ENCODE peak calls at places on chromosomes 7 and 10, in ten cellular contexts. F is brain microvascular endothelial cell; M is EH; P is stimulated activated CD8-positive, alpha-beta memory T cell treated with anti-CD3 and anti-CD28 coated beads, Interleukin-4, amount 100 ng/mL, for 4 hours; O is uterus; S is AML-193; X is H4; W is activated naive CD4-positive, alpha-beta T cell treated with Interleukin-2 at 50 U/mL for 16 hours; L is iPS-NIHi11; T is prostate gland. Z is an unnamed sample.

GRCh38 chr7:84841809-84842208 is 345.0 kb downstream of the SEMA3D start:
- DNase-seq in M (peak), X (no peak), O (no peak), L (no peak), F (no peak), P (no peak), T (no peak), W (no peak), S (no peak), Z (no peak)

GRCh38 chr7:46291601-46292150 is 370.6 kb upstream of the IGFBP3 start:
- DNase-seq in M (peak), P (no peak), F (peak), T (no peak), W (no peak), L (no peak), X (no peak), O (no peak), S (no peak), Z (peak)

GRCh38 chr7:47816647-47817046 is 131.6 kb downstream of the PKD1L1 start:
- DNase-seq in X (no peak), S (no peak), M (peak), L (no peak), W (no peak), O (no peak), T (no peak), F (peak), P (no peak), Z (peak)

GRCh38 chr7:74657692-74658170 is at the start of gene GTF2I:
- DNase-seq in L (no peak), S (no peak), W (no peak), O (no peak), T (no peak), M (no peak), F (no peak), X (peak), P (peak), Z (no peak)

GRCh38 chr10:132465889-132466519 is 69.0 kb downstream of the PWWP2B start:
- DNase-seq in M (no peak), W (no peak), F (no peak), P (no peak), L (no peak), X (no peak), O (no peak), S (no peak), T (no peak), Z (no peak)

GRCh38 chr10:121296856-121297255 is 301.4 kb downstream of the FGFR2 start:
- DNase-seq in P (no peak), L (no peak), O (no peak), S (no peak), X (no peak), T (no peak), W (no peak), M (no peak), F (no peak), Z (no peak)

GRCh38 chr10:75585294-75585693 is 153.9 kb downstream of the LRMDA start:
- DNase-seq in M (no peak), S (no peak), O (no peak), W (no peak), P (no peak), F (no peak), T (no peak), L (no peak), X (no peak), Z (no peak)

GRCh38 chr10:67843284-67843683 is 5.3 kb upstream of the DNAJC12 start:
- DNase-seq in P (no peak), L (no peak), X (no peak), W (no peak), T (no peak), F (no peak), O (no peak), M (no peak), S (no peak), Z (no peak)

GRCh38 chr10:14466256-14466655 is 135.5 kb upstream of the FRMD4A start:
- DNase-seq in S (no peak), P (no peak), L (no peak), W (no peak), F (peak), T (no peak), X (no peak), O (no peak), M (peak), Z (peak)

GRCh38 chr10:10830316-10831061 is 187.2 kb upstream of the CELF2 start:
- DNase-seq in F (peak), O (no peak), X (no peak), W (no peak), M (peak), P (no peak), S (no peak), T (no peak), L (no peak), Z (peak)

GRCh38 chr10:119466655-119467054 is 75.9 kb downstream of the RGS10 start:
- DNase-seq in M (peak), O (no peak), X (peak), S (no peak), T (no peak), P (no peak), F (no peak), L (no peak), W (peak), Z (peak)

GRCh38 chr10:32384185-32384584 is 37.2 kb upstream of the EPC1 start:
- DNase-seq in F (no peak), O (no peak), W (no peak), S (no peak), L (no peak), X (no peak), P (no peak), T (no peak), M (no peak), Z (no peak)

GRCh38 chr10:119723161-119723560 is 2.7 kb upstream of the INPP5F start:
- DNase-seq in T (no peak), O (no peak), P (no peak), X (no peak), M (no peak), F (no peak), S (no peak), W (no peak), L (no peak), Z (no peak)

GRCh38 chr10:27188897-27189296 is 33.7 kb downstream of the MASTL start:
- DNase-seq in W (no peak), O (no peak), X (no peak), T (no peak), P (no peak), M (no peak), S (no peak), F (no peak), L (peak), Z (no peak)

GRCh38 chr7:4965295-4966022 is 6.5 kb upstream of the MMD2 start:
- DNase-seq in M (no peak), W (no peak), O (no peak), L (no peak), F (no peak), X (no peak), T (no peak), S (no peak), P (no peak), Z (no peak)